ENCODE peak calls at places on chromosomes 7 and 10, in seven cellular contexts. C is K562, Z is HCT116, H is GM12878, E is H1, R is SK-N-SH, L is HepG2. W is an unnamed sample.

GRCh38 chr10:14608381-14609001 is 166.2 kb downstream of the FAM107B start:
- DNase-seq in E (no peak), H (no peak), C (no peak), Z (no peak), R (no peak), L (peak), W (no peak)

GRCh38 chr7:148303295-148304013 is 287.1 kb upstream of the C7orf33 start:
- DNase-seq in R (peak), E (no peak), C (no peak), Z (no peak), L (no peak), H (no peak), W (peak)

GRCh38 chr10:98815039-98815660 is 368.4 kb upstream of the HPS1 start:
- DNase-seq in L (no peak), E (no peak), C (no peak), H (no peak), R (no peak), Z (no peak), W (no peak)

GRCh38 chr10:48501806-48502771 is 102.8 kb downstream of the ARHGAP22 start:
- DNase-seq in Z (no peak), E (no peak), H (peak), L (no peak), R (no peak), C (no peak), W (no peak)

GRCh38 chr7:79778786-79779382 is 325.4 kb upstream of the MAGI2 start:
- DNase-seq in H (no peak), L (no peak), R (no peak), Z (no peak), C (no peak), E (no peak), W (no peak)

GRCh38 chr7:70208236-70209063 is 610.2 kb downstream of the AUTS2 start:
- DNase-seq in Z (no peak), R (no peak), L (no peak), E (no peak), C (no peak), H (no peak), W (no peak)

GRCh38 chr7:141649137-141649864 is 52.7 kb downstream of the DENND11 start:
- DNase-seq in H (peak), Z (no peak), L (no peak), C (no peak), R (no peak), E (no peak), W (no peak)

GRCh38 chr7:76233538-76234281 is 32.0 kb downstream of the SRRM3 start:
- DNase-seq in R (no peak), C (no peak), Z (no peak), E (no peak), L (no peak), H (no peak), W (no peak)

GRCh38 chr10:97547889-97548485 is 24.6 kb upstream of the ANKRD2 start:
- DNase-seq in H (no peak), E (no peak), R (no peak), Z (no peak), C (no peak), L (no peak), W (no peak)

GRCh38 chr10:52927678-52928077 is 155.1 kb upstream of the MBL2 start:
- DNase-seq in Z (no peak), R (no peak), H (no peak), L (no peak), E (no peak), C (no peak), W (no peak)

GRCh38 chr7:95843286-95843685 is 70.9 kb downstream of the DYNC1I1 start:
- DNase-seq in E (no peak), L (no peak), Z (no peak), R (peak), C (no peak), H (no peak), W (no peak)

GRCh38 chr10:110843031-110843430 is 28.7 kb upstream of the PDCD4 start:
- DNase-seq in C (no peak), R (no peak), H (peak), Z (no peak), E (no peak), L (no peak), W (no peak)

GRCh38 chr7:74354009-74354408 is 64.8 kb downstream of the CLIP2 start:
- DNase-seq in E (no peak), L (no peak), R (no peak), H (no peak), Z (no peak), C (no peak), W (no peak)

GRCh38 chr10:72316748-72317435 is 37.8 kb downstream of the DNAJB12 start:
- DNase-seq in E (no peak), C (peak), L (peak), R (peak), Z (no peak), H (no peak), W (no peak)

GRCh38 chr7:36226151-36226550 is 73.1 kb downstream of the EEPD1 start:
- DNase-seq in L (no peak), Z (no peak), R (no peak), C (no peak), E (no peak), H (no peak), W (no peak)

GRCh38 chr10:5927306-5927705 is 37.3 kb downstream of the FBH1 start:
- DNase-seq in H (no peak), L (no peak), Z (no peak), R (no peak), C (no peak), E (no peak), W (no peak)

GRCh38 chr10:7302393-7303054 is 108.3 kb downstream of the SFMBT2 start:
- DNase-seq in E (no peak), C (no peak), Z (no peak), L (no peak), H (no peak), R (no peak), W (no peak)

GRCh38 chr7:150568714-150569113 is 1.5 kb downstream of the GIMAP4 start:
- DNase-seq in H (no peak), C (no peak), E (no peak), Z (no peak), L (no peak), R (no peak), W (no peak)

GRCh38 chr7:81460646-81461045 is 309.2 kb downstream of the HGF start:
- DNase-seq in C (no peak), H (no peak), L (no peak), R (no peak), E (no peak), Z (no peak), W (no peak)

GRCh38 chr7:37394158-37394557 is 54.5 kb downstream of the ELMO1 start:
- DNase-seq in E (no peak), Z (no peak), L (no peak), R (no peak), H (no peak), C (no peak), W (no peak)

GRCh38 chr7:128453836-128454804 is 1.6 kb upstream of the HILPDA start:
- DNase-seq in Z (no peak), E (no peak), R (peak), L (no peak), C (no peak), H (no peak), W (peak)

GRCh38 chr7:30804078-30804661 is 33.0 kb downstream of the MINDY4 start:
- DNase-seq in C (no peak), E (no peak), H (no peak), Z (no peak), L (no peak), R (no peak), W (no peak)

GRCh38 chr10:100745882-100746412 is 565 bp downstream of the PAX2 start:
- DNase-seq in L (no peak), Z (no peak), H (no peak), C (peak), R (peak), E (no peak), W (peak)

GRCh38 chr7:27110163-27110976 is 7.9 kb upstream of the HOXA2 start:
- DNase-seq in R (peak), E (no peak), L (no peak), H (no peak), Z (no peak), C (no peak), W (peak)

GRCh38 chr10:6406220-6407033 is 173.6 kb downstream of the PRKCQ start:
- DNase-seq in R (peak), L (peak), H (no peak), E (no peak), Z (peak), C (peak), W (peak)

GRCh38 chr10:124627851-124628675 is 116.1 kb downstream of the FAM53B start:
- DNase-seq in R (no peak), H (no peak), Z (no peak), C (peak), L (no peak), E (no peak), W (no peak)

GRCh38 chr7:151062399-151063211 is 3.2 kb downstream of the SLC4A2 start:
- DNase-seq in C (peak), L (peak), R (peak), H (no peak), E (peak), Z (peak), W (no peak)

GRCh38 chr10:14678637-14679036 is 96.1 kb downstream of the FAM107B start:
- DNase-seq in R (no peak), L (no peak), C (no peak), E (no peak), H (no peak), Z (no peak), W (no peak)

GRCh38 chr10:109698888-109699685 is 224.2 kb downstream of the XPNPEP1 start:
- DNase-seq in Z (no peak), L (no peak), C (no peak), H (no peak), E (no peak), R (no peak), W (no peak)

GRCh38 chr10:58348571-58349033 is 13.8 kb downstream of the UBE2D1 start:
- DNase-seq in C (no peak), Z (no peak), H (no peak), R (no peak), L (peak), E (no peak), W (peak)

GRCh38 chr7:135335628-135336139 is 102.0 kb downstream of the STRA8 start:
- DNase-seq in C (peak), H (peak), L (peak), E (peak), R (peak), Z (peak), W (peak)

GRCh38 chr7:90723233-90723632 is 127.1 kb downstream of the CDK14 start:
- DNase-seq in R (no peak), L (no peak), E (no peak), H (no peak), Z (no peak), C (no peak), W (no peak)

GRCh38 chr7:98305951-98306535 is 24.6 kb downstream of the BRI3 start:
- DNase-seq in L (no peak), Z (no peak), R (peak), H (no peak), C (no peak), E (no peak), W (no peak)

GRCh38 chr7:134378562-134378961 is 61.8 kb upstream of the SLC35B4 start:
- DNase-seq in E (no peak), R (no peak), L (no peak), C (peak), H (no peak), Z (no peak), W (peak)

GRCh38 chr7:12738665-12739064 is 51.2 kb downstream of the ARL4A start:
- DNase-seq in Z (no peak), H (no peak), E (no peak), L (no peak), C (no peak), R (no peak), W (peak)

GRCh38 chr10:84194424-84195043 is at the start of gene CDHR1:
- DNase-seq in E (no peak), Z (no peak), H (no peak), R (peak), L (no peak), C (peak), W (no peak)

GRCh38 chr7:85018498-85018897 is 168.4 kb downstream of the SEMA3D start:
- DNase-seq in L (no peak), E (no peak), Z (no peak), H (no peak), R (no peak), C (no peak), W (no peak)

GRCh38 chr7:129779602-129780256 is 168.2 kb downstream of the NRF1 start:
- DNase-seq in C (peak), L (peak), H (no peak), Z (peak), E (no peak), R (peak), W (peak)

GRCh38 chr7:154905615-154906014 is 97.3 kb downstream of the PAXIP1 start:
- DNase-seq in C (no peak), R (no peak), Z (no peak), L (no peak), E (no peak), H (no peak), W (no peak)

GRCh38 chr10:24385776-24386175 is 176.8 kb downstream of the KIAA1217 start:
- DNase-seq in E (no peak), H (no peak), Z (no peak), R (no peak), L (no peak), C (no peak), W (no peak)

GRCh38 chr7:64651632-64652165 is 14.2 kb upstream of the ZNF107 start:
- DNase-seq in R (no peak), Z (no peak), L (no peak), H (no peak), E (no peak), C (no peak), W (no peak)
- TF ChIP-seq JUND in R (no peak), Z (no peak), L (no peak), H (no peak), E (no peak), C (no peak), W (no peak)

GRCh38 chr7:33757563-33758165 is 147.7 kb upstream of the BMPER start:
- DNase-seq in H (no peak), L (peak), Z (no peak), C (peak), R (peak), E (no peak), W (no peak)
- TF ChIP-seq JUND in H (no peak), L (no peak), Z (no peak), C (no peak), R (no peak), E (no peak), W (no peak)

GRCh38 chr7:105979405-105979804 is 16.3 kb downstream of the CDHR3 start:
- DNase-seq in Z (no peak), E (no peak), C (no peak), H (no peak), L (no peak), R (no peak), W (no peak)
- TF ChIP-seq JUND in Z (no peak), E (no peak), C (no peak), H (no peak), L (no peak), R (no peak), W (no peak)

GRCh38 chr10:4477664-4478063 is 348.3 kb upstream of the AKR1E2 start:
- DNase-seq in L (no peak), R (no peak), H (no peak), E (no peak), C (no peak), Z (no peak), W (no peak)

GRCh38 chr10:4473977-4474376 is 352.0 kb upstream of the AKR1E2 start:
- DNase-seq in C (no peak), E (no peak), R (peak), Z (no peak), L (no peak), H (no peak), W (no peak)

GRCh38 chr10:4475796-4476195 is 350.2 kb upstream of the AKR1E2 start:
- DNase-seq in L (no peak), C (no peak), H (no peak), E (no peak), R (no peak), Z (no peak), W (no peak)

GRCh38 chr10:4472190-4472904 is 353.7 kb upstream of the AKR1E2 start:
- DNase-seq in Z (no peak), H (no peak), L (no peak), C (no peak), R (no peak), E (no peak), W (no peak)

GRCh38 chr10:4474829-4475228 is 351.2 kb upstream of the AKR1E2 start:
- DNase-seq in L (no peak), R (no peak), C (no peak), E (no peak), H (no peak), Z (no peak), W (no peak)
- TF ChIP-seq JUND in L (no peak), R (no peak), C (no peak), E (no peak), H (no peak), Z (no peak), W (no peak)

GRCh38 chr7:65239324-65239706 is 134.3 kb upstream of the ZNF92 start:
- DNase-seq in L (no peak), H (no peak), C (no peak), R (no peak), E (no peak), Z (no peak), W (no peak)

GRCh38 chr7:65238785-65239184 is 134.9 kb upstream of the ZNF92 start:
- DNase-seq in C (no peak), H (no peak), R (peak), L (no peak), E (no peak), Z (no peak), W (no peak)

GRCh38 chr7:65235586-65235985 is 138.1 kb upstream of the ZNF92 start:
- DNase-seq in C (no peak), E (no peak), R (no peak), H (no peak), Z (no peak), L (peak), W (no peak)

DNA sequence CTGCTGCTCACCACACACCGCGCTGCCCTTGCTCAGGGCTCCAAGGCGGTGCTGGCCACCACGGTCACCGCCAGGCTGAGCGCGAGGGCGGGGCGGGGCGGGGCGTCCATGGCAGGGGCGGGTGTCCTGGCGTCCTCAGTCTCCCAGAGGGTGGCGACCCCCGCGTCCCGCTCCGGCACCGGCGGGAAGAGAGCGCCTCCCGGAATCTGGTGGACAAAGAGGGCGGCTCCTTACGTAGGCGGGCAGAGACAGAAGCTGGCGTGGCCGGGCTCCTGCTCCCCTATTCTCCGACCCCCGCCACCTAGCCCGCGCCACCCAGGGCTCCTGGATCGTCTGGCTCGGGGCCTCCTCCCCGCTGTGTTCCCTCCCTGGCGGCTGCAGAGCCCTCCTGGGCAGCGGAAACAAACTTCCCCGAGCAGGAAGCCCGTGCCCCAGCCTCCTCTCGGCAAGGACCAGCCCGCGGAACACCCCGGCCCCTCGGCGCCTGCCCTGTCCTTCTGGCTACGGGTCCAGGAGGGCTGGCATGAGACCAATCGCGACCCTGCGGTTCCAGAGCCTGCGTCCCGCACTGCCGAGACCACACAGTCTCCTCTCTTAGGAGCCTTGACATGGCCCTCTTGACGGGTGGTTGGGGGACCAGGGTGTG is 133.8 kb upstream of the ZNF92 start:
- DNase-seq in C (no peak), E (peak), R (peak), L (peak), Z (no peak), H (no peak), W (peak)
- TF ChIP-seq JUND in C (no peak), E (no peak), R (no peak), L (no peak), Z (no peak), H (no peak), W (no peak)

DNA sequence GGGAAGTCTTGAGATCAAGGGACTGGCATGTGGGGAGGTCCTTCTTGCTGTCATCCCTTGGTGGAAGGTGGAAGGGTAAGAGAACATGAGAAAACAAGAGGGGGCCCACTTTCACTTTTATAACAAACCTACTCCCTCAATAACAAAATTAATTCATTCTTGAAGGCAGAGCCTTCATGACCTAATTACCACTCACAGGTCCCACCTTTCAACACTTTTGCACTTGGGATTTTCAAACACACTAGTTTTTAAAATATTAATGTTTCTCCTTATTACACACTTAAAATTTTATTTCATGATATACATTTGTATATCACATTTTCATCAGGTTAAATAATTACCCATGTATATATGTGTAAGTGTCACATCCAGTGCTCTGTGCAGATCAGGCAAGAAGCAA is 2.0 kb downstream of the ST7 start:
- DNase-seq in H (no peak), L (no peak), R (no peak), C (no peak), E (no peak), Z (no peak), W (no peak)
- TF ChIP-seq JUND in H (no peak), L (no peak), R (no peak), C (no peak), E (no peak), Z (no peak), W (no peak)

DNA sequence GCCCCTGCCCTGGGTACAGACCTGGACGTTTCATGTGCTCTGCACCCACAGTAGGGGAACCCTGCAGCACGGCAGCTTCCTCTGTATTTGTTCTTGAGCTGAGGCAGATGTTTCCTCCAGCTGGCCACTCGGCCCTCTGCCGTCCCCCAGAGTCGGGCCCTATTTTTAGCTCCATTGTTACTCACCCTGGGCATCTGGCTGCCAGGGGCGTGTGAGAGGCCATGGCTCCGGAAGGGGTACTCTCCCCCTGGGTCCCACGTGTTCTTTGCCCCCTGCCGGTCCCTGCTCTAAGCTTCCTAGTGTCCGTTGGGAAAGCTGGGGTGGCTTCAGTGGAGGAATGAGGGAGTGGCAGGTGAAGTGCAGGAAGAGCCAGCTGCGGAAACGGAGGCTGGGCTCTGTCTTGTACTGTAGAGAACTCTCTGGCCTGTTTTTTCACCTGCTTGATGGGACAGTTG is 30.4 kb downstream of the PALD1 start:
- DNase-seq in R (peak), H (no peak), C (peak), E (no peak), Z (no peak), L (no peak), W (no peak)
- TF ChIP-seq JUND in R (no peak), H (no peak), C (no peak), E (no peak), Z (no peak), L (no peak), W (no peak)

GRCh38 chr10:46175831-46176230 is 111.0 kb upstream of the ANTXRL start:
- DNase-seq in C (no peak), E (no peak), L (no peak), H (no peak), Z (no peak), R (no peak), W (no peak)
- TF ChIP-seq JUND in C (no peak), E (no peak), L (no peak), H (no peak), Z (no peak), R (no peak), W (no peak)

W was measured in T47D.